ENCODE peak calls at places on chromosomes 16 and 17, in eight cellular contexts. A is MCF 10A; G is T-helper 9 cell; V is Ammon's horn; Y is Karpas-422; K is stimulated activated CD4-positive, alpha-beta T cell treated with anti-CD3 and anti-CD28 coated beads, Interleukin-4, amount 100 ng/mL, for 1 hour; E is tibial nerve; W is HS-5. F is an unnamed sample.

GRCh38 chr17:49061524-49061943 is 64.3 kb downstream of the IGF2BP1 start:
- DNase-seq in A (no peak), G (no peak), V (no peak), Y (no peak), K (no peak), E (no peak), W (no peak), F (no peak)

GRCh38 chr17:16943541-16944333 is 28.2 kb downstream of the TNFRSF13B start:
- DNase-seq in A (no peak), G (no peak), V (no peak), Y (no peak), K (no peak), E (no peak), W (no peak), F (peak; percentile 58)

GRCh38 chr16:11586856-11587642 is at the start of gene LITAF:
- DNase-seq in A (peak; percentile 66), G (peak; percentile 38), V (peak; percentile 66), Y (no peak), K (peak; percentile 63), E (peak; percentile 53), W (no peak), F (peak; percentile 55)

GRCh38 chr17:62827722-62828498 is 19.8 kb upstream of the MARCHF10 start:
- DNase-seq in A (peak; percentile 4), G (no peak), V (no peak), Y (no peak), K (no peak), E (no peak), W (no peak), F (no peak)

GRCh38 chr16:67248401-67249177 is at the start of gene SLC9A5:
- DNase-seq in A (no peak), G (peak; percentile 20), V (no peak), Y (peak; percentile 76), K (no peak), E (no peak), W (no peak), F (peak; percentile 32)

GRCh38 chr16:54390095-54390494 is 103.5 kb upstream of the IRX3 start:
- DNase-seq in A (no peak), G (no peak), V (no peak), Y (peak; percentile 62), K (no peak), E (no peak), W (no peak), F (no peak)

GRCh38 chr17:81994593-81995462 is 17.4 kb downstream of the ASPSCR1 start:
- DNase-seq in A (no peak), G (no peak), V (no peak), Y (no peak), K (no peak), E (no peak), W (no peak), F (no peak)

GRCh38 chr17:1153795-1154546 is 25.8 kb downstream of the ABR start:
- DNase-seq in A (peak; percentile 11), G (no peak), V (peak; percentile 92), Y (no peak), K (no peak), E (peak; percentile 22), W (no peak), F (no peak)

GRCh38 chr16:56317998-56318912 is 107.1 kb downstream of the AMFR start:
- DNase-seq in A (peak; percentile 79), G (peak; percentile 75), V (peak; percentile 93), Y (peak; percentile 87), K (peak; percentile 74), E (peak; percentile 84), W (peak; percentile 29), F (peak; percentile 60)

GRCh38 chr17:48052956-48053757 is 5.0 kb downstream of the NFE2L1 start:
- DNase-seq in A (peak; percentile 57), G (no peak), V (peak; percentile 74), Y (no peak), K (no peak), E (peak; percentile 80), W (no peak), F (no peak)

F was measured in OCI-LY7.